ENCODE peak calls at places on chromosome 15, in four cellular contexts. C, T, P and F are unnamed samples.

GRCh38 chr15:68187559-68187958 is 17.6 kb downstream of the CALML4 start:
- DNase-seq in C (no peak), T (no peak), P (peak; percentile 85), F (no peak)

GRCh38 chr15:41334293-41335120 is 1.8 kb downstream of the NUSAP1 start:
- DNase-seq in C (peak; percentile 69), T (no peak), P (no peak), F (no peak)

GRCh38 chr15:101458908-101459578 is 30.5 kb downstream of the PCSK6 start:
- DNase-seq in C (no peak), T (no peak), P (no peak), F (peak; percentile 74)

GRCh38 chr15:55685292-55685691 is 57.7 kb downstream of the PRTG start:
- DNase-seq in C (no peak), T (no peak), P (no peak), F (peak; percentile 79)

GRCh38 chr15:37105795-37106333 is 5.5 kb upstream of the MEIS2 start:
- DNase-seq in C (no peak), T (no peak), P (no peak), F (no peak)

GRCh38 chr15:99925661-99926461 is 192.6 kb upstream of the LYSMD4 start:
- DNase-seq in C (peak; percentile 20), T (peak; percentile 62), P (peak; percentile 70), F (peak; percentile 11)

GRCh38 chr15:90530250-90531051 is 728 bp downstream of the CRTC3 start:
- DNase-seq in C (peak; percentile 45), T (peak; percentile 74), P (peak; percentile 46), F (peak; percentile 45)

GRCh38 chr15:67030036-67030762 is 35.2 kb upstream of the SMAD3 start:
- DNase-seq in C (peak; percentile 69), T (peak; percentile 85), P (peak; percentile 23), F (no peak)

GRCh38 chr15:22877122-22877521 is 38.7 kb downstream of the NIPA2 start:
- DNase-seq in C (no peak), T (no peak), P (no peak), F (no peak)

GRCh38 chr15:64279131-64279530 is 76.8 kb downstream of the CSNK1G1 start:
- DNase-seq in C (no peak), T (no peak), P (no peak), F (no peak)

GRCh38 chr15:70857547-70858265 is 3.7 kb upstream of the LARP6 start:
- DNase-seq in C (no peak), T (no peak), P (no peak), F (peak; percentile 36)

GRCh38 chr15:22236469-22236868 is 156.1 kb downstream of the OR4M2 start:
- DNase-seq in C (no peak), T (no peak), P (no peak), F (no peak)

GRCh38 chr15:78016860-78017259 is 60.7 kb downstream of the TBC1D2B start:
- DNase-seq in C (no peak), T (no peak), P (peak; percentile 68), F (no peak)

GRCh38 chr15:90190606-90191343 is 10.4 kb upstream of the SEMA4B start:
- DNase-seq in C (peak; percentile 56), T (no peak), P (peak; percentile 15), F (no peak)

GRCh38 chr15:68578960-68579935 is at the start of gene CORO2B:
- DNase-seq in C (no peak), T (peak; percentile 83), P (peak; percentile 20), F (peak; percentile 59)

GRCh38 chr15:65796610-65797012 is 4.5 kb upstream of the DENND4A start:
- DNase-seq in C (peak; percentile 70), T (no peak), P (no peak), F (peak; percentile 70)

GRCh38 chr15:40430271-40430805 is 10.4 kb upstream of the BAHD1 start:
- DNase-seq in C (peak; percentile 82), T (no peak), P (no peak), F (no peak)

GRCh38 chr15:60932051-60932915 is 296.8 kb downstream of the RORA start:
- DNase-seq in C (no peak), T (no peak), P (no peak), F (peak; percentile 73)

GRCh38 chr15:57149196-57149595 is 227.1 kb upstream of the CGNL1 start:
- DNase-seq in C (no peak), T (no peak), P (no peak), F (no peak)

GRCh38 chr15:57152666-57153065 is 223.6 kb upstream of the CGNL1 start:
- DNase-seq in C (no peak), T (no peak), P (no peak), F (peak; percentile 72)

GRCh38 chr15:57148236-57148635 is 228.1 kb upstream of the CGNL1 start:
- DNase-seq in C (no peak), T (no peak), P (no peak), F (no peak)

GRCh38 chr15:57152133-57152532 is 224.2 kb upstream of the CGNL1 start:
- DNase-seq in C (no peak), T (no peak), P (no peak), F (no peak)

GRCh38 chr15:57150066-57150865 is 226.0 kb upstream of the CGNL1 start:
- DNase-seq in C (no peak), T (no peak), P (no peak), F (no peak)
- H3K4me1 ChIP-seq in C (no peaks in the 10 kb centered on the region), T (no peaks in the 10 kb centered on the region), P (peaks cover 5% of the 10 kb centered on the region), F (no peaks in the 10 kb centered on the region)

DNA sequence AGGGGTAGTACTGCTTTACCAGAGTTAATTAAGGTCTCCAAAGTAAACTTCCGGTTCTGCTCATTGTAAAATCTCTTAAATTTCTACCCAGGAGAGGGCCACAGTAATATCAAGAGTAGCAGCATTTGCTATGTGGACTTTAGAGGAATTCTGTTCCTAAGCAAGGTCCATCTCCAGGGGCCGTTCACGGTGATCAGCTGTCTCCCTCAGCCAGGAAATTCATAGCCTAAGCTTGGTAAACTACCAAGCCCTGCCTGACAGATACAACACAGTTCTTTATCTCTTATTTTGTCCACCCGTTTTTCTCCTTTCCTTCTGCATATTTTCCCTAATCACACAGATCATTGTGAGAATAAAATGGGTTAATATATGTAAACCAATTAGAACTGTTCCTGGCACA is 2.3 kb downstream of the DUT start:
- DNase-seq in C (peak; percentile 30), T (no peak), P (no peak), F (no peak)
- H3K4me1 ChIP-seq in C (no peaks in the 10 kb centered on the region), T (peaks cover 5% of the 10 kb centered on the region), P (peaks cover 11% of the 10 kb centered on the region), F (peaks cover 4% of the 10 kb centered on the region)

DNA sequence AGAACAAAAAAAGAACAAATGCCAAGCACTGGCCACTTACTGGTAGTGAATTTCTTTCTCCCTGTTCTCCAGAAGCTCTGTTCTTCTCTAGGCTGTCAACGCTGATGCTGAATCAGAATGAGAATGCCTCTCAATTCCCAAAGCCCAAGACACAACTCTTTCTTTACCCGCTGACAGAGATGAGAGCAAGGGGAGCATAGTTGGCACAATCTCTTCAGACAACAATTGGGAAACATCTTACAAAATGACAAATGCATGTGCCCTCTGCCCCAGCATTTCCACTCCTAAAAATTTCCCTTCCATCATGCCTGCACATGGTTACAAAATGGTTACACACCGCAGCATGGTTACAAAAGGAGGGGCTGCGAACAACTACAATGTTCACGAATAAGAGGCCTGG is 14.1 kb downstream of the KLHL25 start:
- DNase-seq in C (no peak), T (no peak), P (no peak), F (no peak)
- H3K4me1 ChIP-seq in C (no peaks in the 10 kb centered on the region), T (peaks cover 2% of the 10 kb centered on the region), P (peaks cover 6% of the 10 kb centered on the region), F (peaks cover 32% of the 10 kb centered on the region)

DNA sequence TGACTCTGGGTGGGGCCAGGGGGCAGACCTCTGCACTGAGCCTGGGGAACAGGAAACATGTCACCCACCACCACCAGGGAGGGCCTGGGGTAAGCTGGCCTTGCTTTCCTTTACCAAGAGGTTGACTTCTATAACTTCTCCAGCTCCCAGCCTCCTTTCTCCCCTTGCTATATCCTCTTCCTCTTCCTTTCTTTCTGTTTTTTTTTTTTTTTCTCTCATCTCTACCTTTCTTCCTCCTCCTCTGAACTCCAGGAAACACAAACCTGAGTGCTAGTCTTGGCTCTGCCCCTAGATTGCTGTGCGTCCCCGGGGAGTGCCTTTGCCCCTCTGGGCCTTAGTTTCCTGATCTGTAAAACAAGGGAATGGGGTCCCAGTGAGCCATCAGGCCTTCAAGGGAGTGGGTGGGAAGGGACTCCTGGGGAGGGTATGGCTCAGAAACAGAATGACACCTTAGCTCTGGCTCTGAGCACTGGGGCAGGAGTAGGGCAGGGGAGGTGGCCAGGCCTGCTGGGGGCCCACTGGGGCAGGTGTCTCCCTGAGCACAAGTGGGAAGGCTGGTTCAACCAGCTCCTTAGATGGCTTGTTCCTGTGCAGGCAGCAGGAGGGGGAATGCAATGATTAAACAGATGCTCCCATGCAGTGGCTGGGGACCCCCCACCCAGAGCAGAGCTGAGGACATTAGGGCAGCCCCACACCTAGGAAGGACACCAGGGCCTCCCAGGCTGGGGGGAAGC is 4.3 kb downstream of the SNX33 start:
- DNase-seq in C (no peak), T (no peak), P (no peak), F (no peak)
- H3K4me1 ChIP-seq in C (peaks cover 41% of the 10 kb centered on the region), T (peaks cover 25% of the 10 kb centered on the region), P (peaks cover 83% of the 10 kb centered on the region), F (peaks cover 26% of the 10 kb centered on the region)